ENCODE peak calls at places on chromosome 13, in four cellular contexts. One of them, this sample, is unnamed.
A peak's percentile ranks its signal among the peaks of the same experiment; 100 is the strongest.

GRCh38 chr13:102659168-102659713 is 35.6 kb downstream of the METTL21C start:
- DNase-seq in GM12878: no peak
- DNase-seq in HepG2: no peak
- DNase-seq in K562: no peak
- DNase-seq in this sample: no peak

GRCh38 chr13:81872581-81872980 is 1531.7 kb upstream of the SPRY2 start:
- DNase-seq in GM12878: no peak
- DNase-seq in K562: no peak
- DNase-seq in HepG2: peak; percentile 38
- DNase-seq in this sample: no peak

GRCh38 chr13:23899555-23899954 is 2.3 kb upstream of the C1QTNF9B start:
- DNase-seq in GM12878: no peak
- DNase-seq in K562: peak; percentile 13
- DNase-seq in HepG2: peak; percentile 36
- DNase-seq in this sample: no peak

GRCh38 chr13:27065582-27065981 is 106.0 kb downstream of the USP12 start:
- DNase-seq in K562: no peak
- DNase-seq in GM12878: no peak
- DNase-seq in HepG2: no peak
- DNase-seq in this sample: no peak

GRCh38 chr13:25109341-25109740 is 13.4 kb downstream of the PABPC3 start:
- DNase-seq in HepG2: no peak
- DNase-seq in K562: no peak
- DNase-seq in GM12878: no peak
- DNase-seq in this sample: no peak

GRCh38 chr13:31049833-31050232 is 111.9 kb downstream of the HSPH1 start:
- DNase-seq in HepG2: no peak
- DNase-seq in GM12878: no peak
- DNase-seq in K562: no peak
- DNase-seq in this sample: no peak

GRCh38 chr13:24693862-24694471 is 13.8 kb downstream of the ATP12A start:
- DNase-seq in HepG2: peak; percentile 60
- DNase-seq in GM12878: no peak
- DNase-seq in K562: peak; percentile 74
- DNase-seq in this sample: peak; percentile 53

GRCh38 chr13:102768914-102769313 is 4.7 kb downstream of the TEX30 start:
- DNase-seq in HepG2: no peak
- DNase-seq in GM12878: no peak
- DNase-seq in K562: no peak
- DNase-seq in this sample: no peak

GRCh38 chr13:47499358-47500150 is 501.5 kb downstream of the SUCLA2 start:
- DNase-seq in K562: no peak
- DNase-seq in GM12878: no peak
- DNase-seq in HepG2: no peak
- DNase-seq in this sample: no peak

GRCh38 chr13:62290542-62290941 is 874.9 kb upstream of the PCDH20 start:
- DNase-seq in HepG2: no peak
- DNase-seq in GM12878: no peak
- DNase-seq in K562: no peak
- DNase-seq in this sample: no peak

GRCh38 chr13:25963681-25964080 is 88.1 kb downstream of the SHISA2 start:
- DNase-seq in GM12878: no peak
- DNase-seq in K562: no peak
- DNase-seq in HepG2: no peak
- DNase-seq in this sample: no peak

GRCh38 chr13:76886292-76887061 is at the start of gene KCTD12:
- DNase-seq in GM12878: no peak
- DNase-seq in HepG2: no peak
- DNase-seq in K562: peak; percentile 52
- DNase-seq in this sample: peak; percentile 74

GRCh38 chr13:46372071-46372470 is 15.0 kb downstream of the RUBCNL start:
- DNase-seq in HepG2: no peak
- DNase-seq in K562: no peak
- DNase-seq in GM12878: no peak
- DNase-seq in this sample: no peak

GRCh38 chr13:26458196-26458734 is 99.2 kb upstream of the WASF3 start:
- DNase-seq in K562: no peak
- DNase-seq in GM12878: no peak
- DNase-seq in HepG2: no peak
- DNase-seq in this sample: no peak

GRCh38 chr13:25802579-25802978 is 249.2 kb downstream of the SHISA2 start:
- DNase-seq in K562: no peak
- DNase-seq in HepG2: no peak
- DNase-seq in GM12878: no peak
- DNase-seq in this sample: no peak

GRCh38 chr13:30666113-30666512 is 48.4 kb downstream of the USPL1 start:
- DNase-seq in HepG2: peak; percentile 28
- DNase-seq in GM12878: no peak
- DNase-seq in K562: peak; percentile 59
- DNase-seq in this sample: no peak

GRCh38 chr13:35225159-35225558 is 251.3 kb downstream of the MAB21L1 start:
- DNase-seq in GM12878: no peak
- DNase-seq in K562: no peak
- DNase-seq in HepG2: no peak
- DNase-seq in this sample: no peak

GRCh38 chr13:51770681-51771417 is 33.1 kb downstream of the DHRS12 start:
- DNase-seq in K562: no peak
- DNase-seq in HepG2: no peak
- DNase-seq in GM12878: no peak
- DNase-seq in this sample: no peak

GRCh38 chr13:37473035-37473434 is 125.5 kb downstream of the POSTN start:
- DNase-seq in HepG2: no peak
- DNase-seq in GM12878: no peak
- DNase-seq in K562: peak; percentile 15
- DNase-seq in this sample: peak; percentile 53

GRCh38 chr13:33746867-33747266 is 71.1 kb upstream of the RFC3 start:
- DNase-seq in K562: no peak
- DNase-seq in GM12878: no peak
- DNase-seq in HepG2: no peak
- DNase-seq in this sample: no peak

GRCh38 chr13:104831823-104832222 is 1703.6 kb downstream of the EFNB2 start:
- DNase-seq in HepG2: no peak
- DNase-seq in GM12878: no peak
- DNase-seq in K562: no peak
- DNase-seq in this sample: no peak

GRCh38 chr13:114179087-114179658 is at the start of gene CFAP97D2:
- DNase-seq in K562: no peak
- DNase-seq in GM12878: no peak
- DNase-seq in HepG2: no peak
- DNase-seq in this sample: no peak

GRCh38 chr13:73702419-73703071 is 431.7 kb downstream of the KLF12 start:
- DNase-seq in GM12878: peak; percentile 21
- DNase-seq in HepG2: no peak
- DNase-seq in K562: no peak
- DNase-seq in this sample: no peak

GRCh38 chr13:66348745-66349720 is 881.1 kb downstream of the PCDH9 start:
- DNase-seq in GM12878: no peak
- DNase-seq in K562: no peak
- DNase-seq in HepG2: no peak
- DNase-seq in this sample: no peak

GRCh38 chr13:70829748-70830147 is 721.5 kb upstream of the KLHL1 start:
- DNase-seq in K562: no peak
- DNase-seq in GM12878: no peak
- DNase-seq in HepG2: no peak
- DNase-seq in this sample: no peak

GRCh38 chr13:99281811-99282263 is 23.7 kb upstream of the GPR18 start:
- DNase-seq in K562: no peak
- DNase-seq in HepG2: no peak
- DNase-seq in GM12878: no peak
- DNase-seq in this sample: no peak

GRCh38 chr13:105847532-105848295 is 687.7 kb downstream of the EFNB2 start:
- DNase-seq in HepG2: no peak
- DNase-seq in GM12878: no peak
- DNase-seq in K562: no peak
- DNase-seq in this sample: no peak
- TF ChIP-seq CREM in HepG2: no peak
- TF ChIP-seq CREM in GM12878: no peak
- TF ChIP-seq CREM in K562: no peak
- TF ChIP-seq CREM in this sample: no peak

DNA sequence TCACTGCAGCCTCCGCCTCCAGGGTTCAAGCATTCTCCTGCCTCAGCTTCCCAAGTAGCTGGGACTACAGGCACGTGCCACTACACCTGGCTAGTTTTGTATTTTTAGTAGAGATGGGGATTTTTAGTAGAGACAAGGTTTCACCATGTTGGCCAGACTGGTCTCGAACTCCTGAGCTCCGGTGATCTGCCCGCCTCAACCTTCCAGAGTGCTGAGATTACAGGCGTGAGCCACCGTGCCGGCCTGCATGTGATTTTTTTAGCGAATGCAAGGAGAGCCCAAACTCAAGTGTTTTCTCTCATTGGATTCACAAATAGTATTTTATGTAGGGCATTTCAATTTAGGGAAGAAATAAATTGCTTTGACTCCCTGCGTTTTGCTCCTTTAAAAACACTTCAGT is 4.4 kb downstream of the ZMYM2 start:
- DNase-seq in GM12878: no peak
- DNase-seq in HepG2: no peak
- DNase-seq in K562: no peak
- DNase-seq in this sample: no peak
- TF ChIP-seq CBFB in GM12878: no peak
- TF ChIP-seq CBFB in HepG2: no peak
- TF ChIP-seq CBFB in K562: no peak
- TF ChIP-seq CBFB in this sample: no peak

DNA sequence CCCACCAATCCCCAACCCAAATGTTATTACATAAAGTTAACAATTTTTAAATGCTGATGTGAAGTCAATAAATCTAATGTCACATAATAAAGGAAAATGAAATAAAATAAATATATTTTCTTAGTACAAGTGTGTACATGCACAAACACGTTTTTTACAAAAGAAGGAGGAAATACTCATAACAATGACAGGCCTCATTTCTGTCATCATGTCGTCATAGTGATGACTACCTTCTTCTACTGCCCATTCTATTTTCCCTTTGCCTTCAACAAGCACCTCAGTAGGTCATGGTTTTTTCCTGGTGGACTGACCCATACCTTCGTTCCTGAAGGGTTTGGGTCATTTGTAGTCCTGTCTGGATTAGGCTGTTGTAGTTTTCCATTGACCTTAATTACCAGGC is 185.3 kb upstream of the IPO5 start:
- DNase-seq in GM12878: no peak
- DNase-seq in HepG2: no peak
- DNase-seq in K562: no peak
- DNase-seq in this sample: no peak
- TF ChIP-seq CREM in GM12878: no peak
- TF ChIP-seq CREM in HepG2: no peak
- TF ChIP-seq CREM in K562: no peak
- TF ChIP-seq CREM in this sample: no peak

DNA sequence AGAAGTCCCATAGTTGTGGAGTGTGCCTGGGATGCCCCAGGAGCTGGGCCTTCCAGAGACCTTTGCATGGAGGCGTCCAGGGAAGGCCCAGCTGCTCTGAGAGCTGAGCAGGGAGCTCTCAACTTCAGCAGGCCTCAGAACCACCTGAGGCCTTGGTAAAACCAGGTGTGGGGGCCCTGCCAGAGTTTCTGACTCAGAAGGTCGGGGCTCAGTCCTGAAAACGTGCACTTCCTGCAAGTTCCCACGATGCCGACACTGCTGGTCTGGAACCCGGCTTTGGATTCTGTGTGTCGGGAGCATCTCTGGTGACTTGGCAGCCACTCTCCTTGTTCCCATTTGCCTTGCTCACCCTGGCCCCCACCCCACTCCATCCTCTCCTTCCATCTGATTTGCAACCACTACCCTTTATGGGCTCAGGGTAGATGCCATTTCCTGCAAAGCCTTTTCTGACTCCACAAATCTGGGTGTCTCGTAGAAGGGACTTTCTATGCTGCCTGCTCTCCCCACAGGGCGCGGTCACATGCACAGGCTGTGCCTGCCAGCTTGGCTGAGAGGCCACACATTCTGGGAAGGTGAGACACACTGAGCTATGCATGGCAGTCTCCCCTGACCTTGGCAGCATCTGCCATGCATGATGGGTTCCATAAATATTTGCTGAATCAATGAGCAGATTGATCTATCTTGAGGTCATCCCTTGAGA is 244.7 kb downstream of the COL4A1 start:
- DNase-seq in K562: no peak
- DNase-seq in GM12878: no peak
- DNase-seq in HepG2: no peak
- DNase-seq in this sample: no peak
- TF ChIP-seq CBFB in K562: no peak
- TF ChIP-seq CBFB in GM12878: no peak
- TF ChIP-seq CBFB in HepG2: no peak
- TF ChIP-seq CBFB in this sample: no peak

DNA sequence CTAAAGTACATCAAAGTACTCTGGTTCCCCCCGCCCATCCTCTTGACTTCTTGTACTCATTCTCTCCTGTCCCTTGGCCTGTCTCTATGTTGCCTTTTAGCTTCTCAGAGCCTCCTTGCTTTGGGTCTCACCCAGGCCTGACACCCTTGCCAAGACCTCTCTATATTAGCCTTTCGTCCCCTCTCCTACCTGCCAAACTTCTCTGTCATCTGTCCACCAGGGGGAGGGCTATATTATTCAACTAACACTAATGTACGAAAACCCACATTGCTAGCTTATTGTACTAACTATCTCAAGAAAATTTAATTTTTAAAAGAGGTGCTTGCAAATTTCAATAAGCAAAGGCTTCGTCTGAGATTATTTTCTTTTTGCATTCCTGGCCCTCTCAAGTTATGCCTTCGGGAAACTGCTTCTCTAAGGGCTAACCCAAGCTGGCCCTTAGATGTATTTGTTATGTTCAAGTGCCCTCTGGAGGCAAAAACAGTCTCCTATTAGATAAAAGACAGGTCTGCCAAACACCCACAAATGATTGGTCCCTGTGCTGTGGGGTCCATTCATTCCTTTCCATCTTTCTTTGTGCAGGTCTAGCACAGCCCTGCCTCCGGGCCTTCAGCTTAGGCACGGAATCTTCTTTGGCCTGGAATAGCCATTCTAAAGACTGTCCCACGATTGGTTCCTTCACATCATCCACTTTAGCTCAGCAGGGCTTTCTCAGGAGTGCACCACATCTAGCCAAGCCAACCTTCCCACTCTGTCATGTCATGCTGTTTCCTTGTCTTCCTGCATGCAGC is 6.4 kb upstream of the MRPS31 start:
- DNase-seq in HepG2: peak; percentile 71
- DNase-seq in K562: peak; percentile 59
- DNase-seq in GM12878: no peak
- DNase-seq in this sample: peak; percentile 28
- TF ChIP-seq CREM in HepG2: no peak
- TF ChIP-seq CREM in K562: no peak
- TF ChIP-seq CREM in GM12878: no peak
- TF ChIP-seq CREM in this sample: no peak